ENCODE peak calls at places on chromosomes 3 and 15, in five cellular contexts. One of them, this sample, is unnamed. For H3K27me3, the result is how much of the 10 kb centered on the place peaks cover.

GRCh38 chr3:152328841-152329240 is 60.1 kb downstream of the MBNL1 start:
- DNase-seq in body of pancreas: no peak
- DNase-seq in thoracic aorta: no peak
- DNase-seq in esophagus muscularis mucosa: no peak
- DNase-seq in upper lobe of left lung: no peak
- DNase-seq in this sample: peak

GRCh38 chr3:167729591-167729990 is 5.1 kb downstream of the PDCD10 start:
- DNase-seq in body of pancreas: no peak
- DNase-seq in esophagus muscularis mucosa: no peak
- DNase-seq in thoracic aorta: no peak
- DNase-seq in upper lobe of left lung: no peak
- DNase-seq in this sample: no peak

GRCh38 chr3:57755368-57756021 is 614 bp upstream of the SLMAP start:
- DNase-seq in upper lobe of left lung: peak
- DNase-seq in esophagus muscularis mucosa: no peak
- DNase-seq in body of pancreas: peak
- DNase-seq in thoracic aorta: no peak
- DNase-seq in this sample: peak

GRCh38 chr3:23493846-23494245 is 290.7 kb downstream of the UBE2E2 start:
- DNase-seq in upper lobe of left lung: no peak
- DNase-seq in thoracic aorta: no peak
- DNase-seq in esophagus muscularis mucosa: no peak
- DNase-seq in body of pancreas: no peak
- DNase-seq in this sample: peak

GRCh38 chr3:81910244-81910852 is 148.9 kb upstream of the GBE1 start:
- DNase-seq in thoracic aorta: no peak
- DNase-seq in esophagus muscularis mucosa: no peak
- DNase-seq in body of pancreas: peak
- DNase-seq in upper lobe of left lung: no peak
- DNase-seq in this sample: no peak

GRCh38 chr15:97915261-97915660 is 45.2 kb upstream of the ARRDC4 start:
- DNase-seq in body of pancreas: no peak
- DNase-seq in thoracic aorta: no peak
- DNase-seq in upper lobe of left lung: no peak
- DNase-seq in esophagus muscularis mucosa: peak
- DNase-seq in this sample: no peak

GRCh38 chr3:98343647-98344507 is 9.8 kb upstream of the OR5K4 start:
- DNase-seq in thoracic aorta: no peak
- DNase-seq in upper lobe of left lung: no peak
- DNase-seq in esophagus muscularis mucosa: no peak
- DNase-seq in body of pancreas: peak
- DNase-seq in this sample: no peak

GRCh38 chr3:88596451-88596850 is 446.7 kb downstream of the C3orf38 start:
- DNase-seq in upper lobe of left lung: no peak
- DNase-seq in body of pancreas: no peak
- DNase-seq in esophagus muscularis mucosa: no peak
- DNase-seq in thoracic aorta: no peak
- DNase-seq in this sample: no peak

GRCh38 chr15:56934269-56934668 is 15.8 kb downstream of the TCF12 start:
- DNase-seq in thoracic aorta: no peak
- DNase-seq in esophagus muscularis mucosa: no peak
- DNase-seq in body of pancreas: no peak
- DNase-seq in upper lobe of left lung: no peak
- DNase-seq in this sample: no peak

GRCh38 chr15:89825264-89825940 is 10.8 kb upstream of the ANPEP start:
- DNase-seq in upper lobe of left lung: peak
- DNase-seq in body of pancreas: no peak
- DNase-seq in esophagus muscularis mucosa: no peak
- DNase-seq in thoracic aorta: no peak
- DNase-seq in this sample: no peak

GRCh38 chr3:10234526-10235230 is 13.6 kb upstream of the TATDN2 start:
- DNase-seq in esophagus muscularis mucosa: no peak
- DNase-seq in thoracic aorta: no peak
- DNase-seq in upper lobe of left lung: no peak
- DNase-seq in body of pancreas: no peak
- DNase-seq in this sample: no peak

GRCh38 chr3:11522398-11522715 is 121.4 kb downstream of the VGLL4 start:
- DNase-seq in upper lobe of left lung: no peak
- DNase-seq in body of pancreas: no peak
- DNase-seq in thoracic aorta: no peak
- DNase-seq in esophagus muscularis mucosa: no peak
- DNase-seq in this sample: no peak

GRCh38 chr3:190369701-190370295 is 18.2 kb upstream of the CLDN16 start:
- DNase-seq in upper lobe of left lung: no peak
- DNase-seq in body of pancreas: no peak
- DNase-seq in thoracic aorta: no peak
- DNase-seq in esophagus muscularis mucosa: no peak
- DNase-seq in this sample: no peak

GRCh38 chr3:16362781-16363180 is 97.8 kb downstream of the OXNAD1 start:
- DNase-seq in thoracic aorta: no peak
- DNase-seq in upper lobe of left lung: no peak
- DNase-seq in esophagus muscularis mucosa: no peak
- DNase-seq in body of pancreas: no peak
- DNase-seq in this sample: no peak

GRCh38 chr3:67692621-67693020 is 38.2 kb upstream of the SUCLG2 start:
- DNase-seq in body of pancreas: no peak
- DNase-seq in upper lobe of left lung: no peak
- DNase-seq in thoracic aorta: no peak
- DNase-seq in esophagus muscularis mucosa: no peak
- DNase-seq in this sample: no peak

GRCh38 chr3:70556056-70556455 is 243.6 kb upstream of the MDFIC2 start:
- DNase-seq in esophagus muscularis mucosa: no peak
- DNase-seq in body of pancreas: no peak
- DNase-seq in upper lobe of left lung: no peak
- DNase-seq in thoracic aorta: no peak
- DNase-seq in this sample: no peak

GRCh38 chr15:75455982-75456531 is 4.6 kb upstream of the SIN3A start:
- DNase-seq in thoracic aorta: no peak
- DNase-seq in esophagus muscularis mucosa: no peak
- DNase-seq in upper lobe of left lung: peak
- DNase-seq in body of pancreas: peak
- DNase-seq in this sample: no peak

GRCh38 chr15:73872370-73872769 is 994 bp upstream of the TBC1D21 start:
- DNase-seq in thoracic aorta: no peak
- DNase-seq in esophagus muscularis mucosa: no peak
- DNase-seq in upper lobe of left lung: no peak
- DNase-seq in body of pancreas: no peak
- DNase-seq in this sample: no peak

GRCh38 chr3:10929978-10930620 is 62.4 kb upstream of the SLC6A1 start:
- DNase-seq in body of pancreas: no peak
- DNase-seq in upper lobe of left lung: peak
- DNase-seq in thoracic aorta: no peak
- DNase-seq in esophagus muscularis mucosa: no peak
- DNase-seq in this sample: no peak

GRCh38 chr15:66702770-66703539 is 919 bp downstream of the SMAD6 start:
- DNase-seq in body of pancreas: peak
- DNase-seq in upper lobe of left lung: no peak
- DNase-seq in thoracic aorta: no peak
- DNase-seq in esophagus muscularis mucosa: no peak
- DNase-seq in this sample: no peak

GRCh38 chr3:27978440-27978839 is 256.3 kb upstream of the EOMES start:
- DNase-seq in thoracic aorta: no peak
- DNase-seq in body of pancreas: no peak
- DNase-seq in esophagus muscularis mucosa: no peak
- DNase-seq in upper lobe of left lung: no peak
- DNase-seq in this sample: no peak

GRCh38 chr3:51968175-51968681 is 974 bp upstream of the PCBP4 start:
- DNase-seq in esophagus muscularis mucosa: no peak
- DNase-seq in upper lobe of left lung: no peak
- DNase-seq in thoracic aorta: no peak
- DNase-seq in body of pancreas: peak
- DNase-seq in this sample: no peak

GRCh38 chr15:99438691-99439523 is 126.9 kb upstream of the MEF2A start:
- DNase-seq in body of pancreas: no peak
- DNase-seq in thoracic aorta: no peak
- DNase-seq in upper lobe of left lung: no peak
- DNase-seq in esophagus muscularis mucosa: peak
- DNase-seq in this sample: no peak

GRCh38 chr15:70670680-70671079 is 92.7 kb downstream of the UACA start:
- DNase-seq in esophagus muscularis mucosa: no peak
- DNase-seq in upper lobe of left lung: no peak
- DNase-seq in body of pancreas: no peak
- DNase-seq in thoracic aorta: no peak
- DNase-seq in this sample: no peak

GRCh38 chr15:99224815-99225214 is 24.6 kb downstream of the TTC23 start:
- DNase-seq in body of pancreas: no peak
- DNase-seq in esophagus muscularis mucosa: no peak
- DNase-seq in thoracic aorta: no peak
- DNase-seq in upper lobe of left lung: no peak
- DNase-seq in this sample: no peak

DNA sequence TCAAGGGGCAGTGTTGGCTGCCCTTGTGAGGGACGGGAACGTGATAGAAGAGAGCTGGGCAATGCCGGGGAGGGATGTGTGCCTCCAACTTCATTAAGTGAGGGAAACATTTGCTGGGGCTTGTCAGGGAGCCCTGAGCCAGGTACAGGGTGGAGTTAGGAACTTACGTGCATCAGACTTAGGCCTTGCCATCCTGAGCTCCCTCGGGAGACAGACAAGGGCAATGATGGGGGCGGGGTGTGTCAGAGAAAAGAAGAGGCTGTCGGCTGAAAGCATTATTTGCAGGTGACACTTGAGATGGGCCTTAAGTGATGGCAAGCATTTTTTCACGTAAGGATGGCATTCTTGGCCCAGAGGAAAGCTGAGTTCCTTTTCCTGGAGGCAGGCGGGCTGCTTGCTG is 1.6 kb downstream of the FAM131A start:
- DNase-seq in body of pancreas: no peak
- DNase-seq in upper lobe of left lung: no peak
- DNase-seq in esophagus muscularis mucosa: no peak
- DNase-seq in thoracic aorta: no peak
- DNase-seq in this sample: no peak
- H3K4me3 ChIP-seq in body of pancreas: no peak
- H3K4me3 ChIP-seq in upper lobe of left lung: peak
- H3K4me3 ChIP-seq in esophagus muscularis mucosa: peak
- H3K4me3 ChIP-seq in thoracic aorta: peak
- H3K4me3 ChIP-seq in this sample: peak

GRCh38 chr3:117589454-117589853 is 879.9 kb downstream of the TUSC7 start:
- DNase-seq in upper lobe of left lung: no peak
- DNase-seq in thoracic aorta: no peak
- DNase-seq in esophagus muscularis mucosa: no peak
- DNase-seq in body of pancreas: no peak
- DNase-seq in this sample: no peak
- TF ChIP-seq CTCF in upper lobe of left lung: no peak
- TF ChIP-seq CTCF in thoracic aorta: no peak
- TF ChIP-seq CTCF in esophagus muscularis mucosa: no peak
- TF ChIP-seq CTCF in body of pancreas: no peak
- TF ChIP-seq CTCF in this sample: no peak

GRCh38 chr3:50675179-50676030 is 678 bp downstream of the DOCK3 start:
- DNase-seq in thoracic aorta: no peak
- DNase-seq in upper lobe of left lung: no peak
- DNase-seq in body of pancreas: peak
- DNase-seq in esophagus muscularis mucosa: peak
- DNase-seq in this sample: no peak
- H3K27me3 ChIP-seq in thoracic aorta: under half
- H3K27me3 ChIP-seq in upper lobe of left lung: under half
- H3K27me3 ChIP-seq in body of pancreas: under half
- H3K27me3 ChIP-seq in esophagus muscularis mucosa: under half
- H3K27me3 ChIP-seq in this sample: under half

DNA sequence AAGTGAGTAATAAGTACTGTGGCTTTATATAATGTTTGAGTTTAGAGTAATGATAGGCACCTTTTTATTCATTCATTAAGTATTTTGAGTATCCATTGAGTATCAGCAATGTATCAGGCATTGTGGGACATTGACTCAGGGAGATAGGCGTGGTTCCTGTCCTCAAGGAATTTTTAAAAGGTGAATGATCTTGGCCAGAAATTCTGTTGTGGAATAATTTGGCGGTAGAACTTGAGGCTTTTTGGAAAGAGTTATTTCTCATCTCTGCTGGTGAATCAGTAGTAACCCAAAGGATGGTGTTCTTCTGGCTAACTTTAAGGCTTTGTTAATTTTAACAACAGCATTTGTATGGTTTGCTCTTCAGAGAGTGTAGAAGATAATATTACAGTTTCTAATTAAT is 2.0 kb downstream of the RAB7A start:
- DNase-seq in body of pancreas: no peak
- DNase-seq in thoracic aorta: no peak
- DNase-seq in upper lobe of left lung: no peak
- DNase-seq in esophagus muscularis mucosa: no peak
- DNase-seq in this sample: no peak
- H3K4me3 ChIP-seq in body of pancreas: no peak
- H3K4me3 ChIP-seq in thoracic aorta: peak
- H3K4me3 ChIP-seq in upper lobe of left lung: peak
- H3K4me3 ChIP-seq in esophagus muscularis mucosa: peak
- H3K4me3 ChIP-seq in this sample: no peak

DNA sequence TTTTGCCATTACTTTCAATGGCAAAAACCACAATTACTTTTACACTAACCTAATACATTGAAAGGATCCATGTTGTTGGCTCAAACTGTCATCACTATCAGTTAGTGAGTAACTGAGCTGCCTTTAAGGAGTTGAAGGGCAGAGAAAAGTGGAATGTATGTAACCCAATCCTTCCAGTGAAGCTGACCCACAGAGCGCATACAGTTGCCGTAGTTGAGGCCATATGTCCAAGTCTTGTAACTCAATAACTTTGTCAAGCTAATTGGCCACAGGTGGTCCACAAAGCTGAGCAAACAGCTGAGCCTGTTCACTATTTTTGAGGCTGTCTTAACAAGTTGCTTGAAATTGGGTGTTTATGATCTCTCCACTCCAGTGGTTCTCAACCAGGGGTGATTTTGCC is 169.0 kb upstream of the SLC24A5 start:
- DNase-seq in body of pancreas: no peak
- DNase-seq in esophagus muscularis mucosa: no peak
- DNase-seq in thoracic aorta: no peak
- DNase-seq in upper lobe of left lung: no peak
- DNase-seq in this sample: no peak
- TF ChIP-seq CTCF in body of pancreas: no peak
- TF ChIP-seq CTCF in esophagus muscularis mucosa: no peak
- TF ChIP-seq CTCF in thoracic aorta: no peak
- TF ChIP-seq CTCF in upper lobe of left lung: no peak
- TF ChIP-seq CTCF in this sample: no peak

GRCh38 chr3:150926328-150926727 is 21.1 kb upstream of the MINDY4B start:
- DNase-seq in body of pancreas: no peak
- DNase-seq in upper lobe of left lung: no peak
- DNase-seq in thoracic aorta: no peak
- DNase-seq in esophagus muscularis mucosa: no peak
- DNase-seq in this sample: no peak
- H3K27me3 ChIP-seq in body of pancreas: under half
- H3K27me3 ChIP-seq in upper lobe of left lung: under half
- H3K27me3 ChIP-seq in thoracic aorta: under half
- H3K27me3 ChIP-seq in esophagus muscularis mucosa: under half
- H3K27me3 ChIP-seq in this sample: under half

DNA sequence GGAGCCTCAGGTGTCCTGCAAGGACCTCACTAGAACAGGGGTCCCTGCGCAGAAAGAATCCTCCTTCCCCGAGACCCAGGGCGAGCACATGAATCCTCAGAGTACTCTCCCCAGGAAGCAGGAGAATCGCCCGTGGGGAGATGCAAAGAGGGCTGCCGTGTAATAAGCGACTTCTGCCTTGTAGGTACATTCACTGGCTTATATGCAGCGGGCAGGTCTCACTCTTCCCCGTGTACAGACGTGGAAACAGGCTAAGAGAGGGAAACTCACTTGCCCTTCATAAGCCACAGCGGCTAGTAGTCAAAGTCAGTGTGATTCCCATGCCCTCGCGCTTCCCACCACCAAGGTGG is 391 bp downstream of the PIF1 start:
- DNase-seq in upper lobe of left lung: no peak
- DNase-seq in esophagus muscularis mucosa: no peak
- DNase-seq in thoracic aorta: no peak
- DNase-seq in body of pancreas: no peak
- DNase-seq in this sample: no peak
- H3K4me3 ChIP-seq in upper lobe of left lung: peak
- H3K4me3 ChIP-seq in esophagus muscularis mucosa: peak
- H3K4me3 ChIP-seq in thoracic aorta: peak
- H3K4me3 ChIP-seq in body of pancreas: peak
- H3K4me3 ChIP-seq in this sample: peak

This sample was measured in kidney epithelial cell.